ENCODE peak calls at places on chromosomes 3 and 15, in four cellular contexts. One of them, this sample, is unnamed.

GRCh38 chr3:36597422-36597821 is 166.9 kb downstream of the DCLK3 start:
- DNase-seq in COLO829: no peak
- DNase-seq in caudate nucleus: no peak
- DNase-seq in NCI-H1105: no peak
- DNase-seq in this sample: no peak

GRCh38 chr15:34799825-34800168 is 4.4 kb upstream of the ACTC1 start:
- DNase-seq in caudate nucleus: no peak
- DNase-seq in NCI-H1105: no peak
- DNase-seq in COLO829: no peak
- DNase-seq in this sample: no peak

GRCh38 chr3:24590344-24590880 is 95.8 kb upstream of the THRB start:
- DNase-seq in COLO829: no peak
- DNase-seq in caudate nucleus: no peak
- DNase-seq in NCI-H1105: no peak
- DNase-seq in this sample: no peak

GRCh38 chr15:35393403-35393802 is 152.6 kb downstream of the DPH6 start:
- DNase-seq in caudate nucleus: no peak
- DNase-seq in NCI-H1105: no peak
- DNase-seq in COLO829: no peak
- DNase-seq in this sample: no peak

GRCh38 chr3:11455977-11456376 is 183.8 kb downstream of the ATG7 start:
- DNase-seq in NCI-H1105: no peak
- DNase-seq in COLO829: no peak
- DNase-seq in caudate nucleus: no peak
- DNase-seq in this sample: no peak

GRCh38 chr15:31887246-31887645 is 143.1 kb upstream of the CHRNA7 start:
- DNase-seq in NCI-H1105: no peak
- DNase-seq in COLO829: no peak
- DNase-seq in caudate nucleus: no peak
- DNase-seq in this sample: no peak

GRCh38 chr3:38554127-38554827 is 58.1 kb downstream of the EXOG start:
- DNase-seq in NCI-H1105: no peak
- DNase-seq in COLO829: no peak
- DNase-seq in caudate nucleus: no peak
- DNase-seq in this sample: no peak

GRCh38 chr15:43775411-43775965 is 1.3 kb downstream of the ELL3 start:
- DNase-seq in COLO829: no peak
- DNase-seq in NCI-H1105: peak; percentile 50
- DNase-seq in caudate nucleus: no peak
- DNase-seq in this sample: no peak

GRCh38 chr15:72042054-72042453 is 75.9 kb downstream of the MYO9A start:
- DNase-seq in caudate nucleus: no peak
- DNase-seq in COLO829: no peak
- DNase-seq in NCI-H1105: no peak
- DNase-seq in this sample: no peak

GRCh38 chr3:64148955-64149653 is 76.2 kb downstream of the PRICKLE2 start:
- DNase-seq in COLO829: no peak
- DNase-seq in NCI-H1105: no peak
- DNase-seq in caudate nucleus: no peak
- DNase-seq in this sample: no peak

GRCh38 chr15:95604634-95605036 is 725.9 kb upstream of the NR2F2 start:
- DNase-seq in NCI-H1105: no peak
- DNase-seq in COLO829: no peak
- DNase-seq in caudate nucleus: no peak
- DNase-seq in this sample: no peak

GRCh38 chr3:42192334-42193200 is 73.4 kb downstream of the CCK start:
- DNase-seq in caudate nucleus: no peak
- DNase-seq in NCI-H1105: no peak
- DNase-seq in COLO829: peak; percentile 93
- DNase-seq in this sample: no peak

GRCh38 chr3:169323580-169324453 is 339.7 kb downstream of the MECOM start:
- DNase-seq in COLO829: no peak
- DNase-seq in NCI-H1105: no peak
- DNase-seq in caudate nucleus: peak; percentile 17
- DNase-seq in this sample: no peak

GRCh38 chr3:184068344-184068743 is 15.5 kb downstream of the HTR3C start:
- DNase-seq in COLO829: no peak
- DNase-seq in NCI-H1105: no peak
- DNase-seq in caudate nucleus: no peak
- DNase-seq in this sample: no peak

GRCh38 chr15:64017591-64018163 is 28.6 kb downstream of the DAPK2 start:
- DNase-seq in NCI-H1105: no peak
- DNase-seq in caudate nucleus: no peak
- DNase-seq in COLO829: no peak
- DNase-seq in this sample: no peak

GRCh38 chr15:31540633-31541032 is 214.0 kb downstream of the KLF13 start:
- DNase-seq in COLO829: no peak
- DNase-seq in NCI-H1105: no peak
- DNase-seq in caudate nucleus: no peak
- DNase-seq in this sample: no peak

GRCh38 chr3:185930393-185931107 is 7.3 kb downstream of the TRA2B start:
- DNase-seq in NCI-H1105: no peak
- DNase-seq in COLO829: no peak
- DNase-seq in caudate nucleus: no peak
- DNase-seq in this sample: no peak

GRCh38 chr3:125141596-125142417 is 70.7 kb downstream of the SLC12A8 start:
- DNase-seq in COLO829: no peak
- DNase-seq in NCI-H1105: no peak
- DNase-seq in caudate nucleus: no peak
- DNase-seq in this sample: peak; percentile 80

GRCh38 chr3:32176989-32177701 is 61.3 kb upstream of the CMTM8 start:
- DNase-seq in NCI-H1105: peak; percentile 16
- DNase-seq in COLO829: peak; percentile 57
- DNase-seq in caudate nucleus: no peak
- DNase-seq in this sample: peak; percentile 65

GRCh38 chr15:57866149-57866736 is 159.7 kb downstream of the POLR2M start:
- DNase-seq in NCI-H1105: peak; percentile 72
- DNase-seq in caudate nucleus: no peak
- DNase-seq in COLO829: peak; percentile 10
- DNase-seq in this sample: peak; percentile 62

GRCh38 chr3:123929325-123929724 is 31.7 kb downstream of the CCDC14 start:
- DNase-seq in NCI-H1105: no peak
- DNase-seq in caudate nucleus: no peak
- DNase-seq in COLO829: no peak
- DNase-seq in this sample: no peak

GRCh38 chr15:74199293-74199645 is 3.3 kb downstream of the STRA6 start:
- DNase-seq in COLO829: no peak
- DNase-seq in NCI-H1105: no peak
- DNase-seq in caudate nucleus: no peak
- DNase-seq in this sample: no peak

GRCh38 chr15:70789213-70789612 is 25.9 kb upstream of the UACA start:
- DNase-seq in NCI-H1105: no peak
- DNase-seq in COLO829: no peak
- DNase-seq in caudate nucleus: peak; percentile 24
- DNase-seq in this sample: no peak

GRCh38 chr15:67501177-67501835 is 19.6 kb upstream of the C15orf61 start:
- DNase-seq in COLO829: peak; percentile 5
- DNase-seq in caudate nucleus: no peak
- DNase-seq in NCI-H1105: peak; percentile 3
- DNase-seq in this sample: no peak

This sample was measured in stimulated activated naive CD8-positive, alpha-beta T cell treated with anti-CD3 and anti-CD28 coated beads, Interleukin-15, Interleukin-2, amounts not matched to agents 100 U/mL and 50 U/mL, for 24 hours.